ENCODE peak calls at places on chromosome 10, in eight cellular contexts. R is osteocyte, K is progenitor cell of endocrine pancreas, U is body of pancreas, X is cardiac muscle cell, Z is left ventricle myocardium inferior, E is AG04449, H is astrocyte of the spinal cord. T is an unnamed sample.

GRCh38 chr10:99658622-99659030 is 683 bp upstream of the ENTPD7 start:
- DNase-seq in U (peak), K (no peak), R (no peak), Z (peak), X (peak), H (peak), E (no peak), T (peak)

GRCh38 chr10:117968354-117969182 is 78.2 kb downstream of the RAB11FIP2 start:
- DNase-seq in Z (no peak), E (no peak), U (no peak), X (no peak), K (no peak), R (no peak), H (no peak), T (no peak)

GRCh38 chr10:69504576-69505250 is 53.4 kb downstream of the TSPAN15 start:
- DNase-seq in X (no peak), H (no peak), U (no peak), Z (no peak), E (no peak), R (peak), K (no peak), T (no peak)

GRCh38 chr10:53839437-53840039 is 961.5 kb downstream of the PCDH15 start:
- DNase-seq in H (peak), Z (no peak), U (no peak), X (peak), E (no peak), K (no peak), R (no peak), T (peak)

GRCh38 chr10:3887885-3888476 is 103.0 kb upstream of the KLF6 start:
- DNase-seq in E (peak), H (peak), K (no peak), Z (no peak), X (peak), R (no peak), U (peak), T (peak)

GRCh38 chr10:132292287-132292971 is 15.3 kb downstream of the STK32C start:
- DNase-seq in X (no peak), R (no peak), Z (peak), K (no peak), H (no peak), E (no peak), U (no peak), T (no peak)

GRCh38 chr10:112376578-112376855 is 2.6 kb downstream of the ACSL5 start:
- DNase-seq in X (no peak), E (no peak), U (no peak), H (no peak), Z (no peak), R (no peak), K (no peak), T (no peak)

GRCh38 chr10:130935051-130935450 is 376.5 kb downstream of the TCERG1L start:
- DNase-seq in Z (no peak), U (peak), H (no peak), K (no peak), R (no peak), X (no peak), E (no peak), T (no peak)

GRCh38 chr10:9501944-9502343 is 1447.5 kb downstream of the GATA3 start:
- DNase-seq in R (no peak), E (no peak), Z (no peak), U (no peak), K (no peak), H (no peak), X (no peak), T (no peak)

GRCh38 chr10:103661198-103661950 is 167.9 kb downstream of the NEURL1 start:
- DNase-seq in E (peak), R (peak), X (peak), Z (peak), U (peak), K (no peak), H (peak), T (peak)

GRCh38 chr10:48246501-48246900 is 28.0 kb downstream of the FRMPD2 start:
- DNase-seq in R (peak), E (no peak), H (no peak), X (no peak), U (no peak), Z (no peak), K (no peak), T (no peak)

GRCh38 chr10:33421789-33422188 is 87.3 kb upstream of the NRP1 start:
- DNase-seq in U (peak), R (no peak), Z (no peak), X (peak), K (no peak), E (peak), H (peak), T (peak)

GRCh38 chr10:79346012-79346340 is 1.3 kb upstream of the PPIF start:
- DNase-seq in X (no peak), E (no peak), U (no peak), K (no peak), Z (no peak), H (no peak), R (peak), T (no peak)

GRCh38 chr10:122263971-122264370 is 7.1 kb upstream of the BTBD16 start:
- DNase-seq in E (peak), K (no peak), Z (no peak), U (no peak), X (peak), R (no peak), H (peak), T (peak)

GRCh38 chr10:114492351-114493037 is 88.2 kb upstream of the AFAP1L2 start:
- DNase-seq in U (no peak), E (no peak), Z (no peak), X (peak), K (no peak), H (peak), R (no peak), T (no peak)

GRCh38 chr10:78805176-78805575 is 263.6 kb upstream of the ZMIZ1 start:
- DNase-seq in U (peak), X (peak), K (no peak), H (peak), E (peak), R (peak), Z (peak), T (peak)

GRCh38 chr10:32446701-32447406 is 914 bp downstream of the CCDC7 start:
- DNase-seq in K (no peak), H (peak), E (no peak), U (no peak), Z (no peak), R (no peak), X (peak), T (no peak)

GRCh38 chr10:13943735-13944398 is 357.1 kb downstream of the PRPF18 start:
- DNase-seq in K (no peak), E (no peak), R (no peak), U (peak), H (no peak), X (no peak), Z (no peak), T (no peak)

GRCh38 chr10:66746711-66747110 is 179.1 kb upstream of the LRRTM3 start:
- DNase-seq in H (no peak), U (no peak), R (no peak), E (no peak), X (no peak), Z (no peak), K (no peak), T (peak)

GRCh38 chr10:66747451-66747850 is 178.4 kb upstream of the LRRTM3 start:
- DNase-seq in H (peak), Z (no peak), U (no peak), E (peak), K (no peak), R (no peak), X (peak), T (peak)

GRCh38 chr10:66752714-66753113 is 173.1 kb upstream of the LRRTM3 start:
- DNase-seq in Z (no peak), H (peak), K (no peak), E (no peak), U (no peak), X (no peak), R (no peak), T (peak)

GRCh38 chr10:66746246-66746645 is 179.6 kb upstream of the LRRTM3 start:
- DNase-seq in E (no peak), K (no peak), X (peak), U (no peak), H (no peak), Z (no peak), R (no peak), T (no peak)

GRCh38 chr10:66748217-66748616 is 177.6 kb upstream of the LRRTM3 start:
- DNase-seq in Z (no peak), H (no peak), R (no peak), X (no peak), K (no peak), U (no peak), E (no peak), T (peak)
- TF ChIP-seq CTCF in Z (no peak), H (no peak), R (peak), X (no peak), K (no peak), U (no peak), E (no peak), T (peak)

GRCh38 chr10:25436431-25436830 is 261.6 kb downstream of the GPR158 start:
- DNase-seq in X (peak), U (no peak), E (no peak), H (no peak), K (no peak), Z (no peak), R (no peak), T (no peak)

GRCh38 chr10:25444266-25444665 is 269.5 kb downstream of the GPR158 start:
- DNase-seq in U (no peak), H (no peak), K (no peak), E (no peak), Z (no peak), R (no peak), X (no peak), T (no peak)

GRCh38 chr10:25441270-25441669 is 266.5 kb downstream of the GPR158 start:
- DNase-seq in U (no peak), H (no peak), E (no peak), Z (no peak), R (no peak), X (no peak), K (no peak), T (no peak)
- TF ChIP-seq CTCF in U (no peak), H (no peak), E (no peak), Z (no peak), R (no peak), X (no peak), K (no peak), T (no peak)

DNA sequence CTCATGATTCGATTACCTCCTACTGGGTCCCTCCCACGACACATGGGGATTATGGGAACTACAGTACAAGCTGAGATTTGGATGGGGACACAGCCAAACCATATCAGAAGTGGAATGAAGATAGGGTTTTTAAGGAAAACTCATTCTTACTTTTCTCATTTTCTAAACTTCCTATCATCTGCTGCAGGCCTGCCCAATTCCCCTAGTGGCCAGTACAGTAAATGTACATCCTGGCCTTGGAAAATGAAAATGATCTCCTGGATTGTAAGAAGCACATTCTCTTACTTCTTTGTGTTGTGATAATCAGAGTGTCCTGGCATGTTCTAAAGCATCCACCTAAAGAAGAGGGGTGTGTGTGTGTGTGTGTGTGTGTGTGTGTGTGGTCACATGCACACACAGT is 421.7 kb downstream of the LRMDA start:
- DNase-seq in U (no peak), H (no peak), X (peak), R (no peak), Z (no peak), K (no peak), E (no peak), T (no peak)
- TF ChIP-seq CTCF in U (no peak), H (peak), X (peak), R (peak), Z (peak), K (peak), E (peak), T (peak)

GRCh38 chr10:120828940-120829339 is 22.2 kb upstream of the WDR11 start:
- DNase-seq in U (no peak), H (no peak), X (no peak), E (no peak), K (no peak), Z (no peak), R (no peak), T (no peak)

GRCh38 chr10:120827251-120827875 is 23.8 kb upstream of the WDR11 start:
- DNase-seq in H (no peak), E (no peak), U (no peak), K (no peak), Z (no peak), X (no peak), R (no peak), T (no peak)

GRCh38 chr10:120823251-120823650 is 27.9 kb upstream of the WDR11 start:
- DNase-seq in E (peak), H (no peak), Z (no peak), R (no peak), K (no peak), U (no peak), X (no peak), T (no peak)

GRCh38 chr10:120825878-120826383 is 25.2 kb upstream of the WDR11 start:
- DNase-seq in R (no peak), E (no peak), X (no peak), H (no peak), Z (no peak), U (no peak), K (no peak), T (no peak)

DNA sequence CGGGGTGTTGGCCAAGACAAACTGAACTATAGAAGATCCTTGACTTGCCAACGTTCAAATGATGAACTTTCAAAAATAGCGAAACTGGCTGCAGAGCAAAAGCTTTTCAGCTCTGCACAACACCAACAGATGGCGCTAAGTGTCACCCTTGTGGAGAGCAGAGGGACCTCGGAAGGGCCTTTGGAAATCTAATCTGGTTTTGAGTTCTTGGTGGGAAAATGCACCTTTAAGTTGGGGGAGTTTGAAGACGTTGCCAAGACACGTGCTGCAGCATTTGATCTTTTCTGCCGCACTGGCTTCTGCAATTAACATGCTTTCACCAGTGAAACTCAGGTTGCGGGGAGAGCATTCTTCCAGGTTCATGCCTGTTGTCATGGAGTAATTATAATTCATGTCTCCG is 26.3 kb upstream of the WDR11 start:
- DNase-seq in K (no peak), Z (no peak), R (no peak), U (peak), X (peak), E (no peak), H (peak), T (no peak)
- TF ChIP-seq CTCF in K (peak), Z (peak), R (no peak), U (peak), X (peak), E (peak), H (peak), T (peak)

DNA sequence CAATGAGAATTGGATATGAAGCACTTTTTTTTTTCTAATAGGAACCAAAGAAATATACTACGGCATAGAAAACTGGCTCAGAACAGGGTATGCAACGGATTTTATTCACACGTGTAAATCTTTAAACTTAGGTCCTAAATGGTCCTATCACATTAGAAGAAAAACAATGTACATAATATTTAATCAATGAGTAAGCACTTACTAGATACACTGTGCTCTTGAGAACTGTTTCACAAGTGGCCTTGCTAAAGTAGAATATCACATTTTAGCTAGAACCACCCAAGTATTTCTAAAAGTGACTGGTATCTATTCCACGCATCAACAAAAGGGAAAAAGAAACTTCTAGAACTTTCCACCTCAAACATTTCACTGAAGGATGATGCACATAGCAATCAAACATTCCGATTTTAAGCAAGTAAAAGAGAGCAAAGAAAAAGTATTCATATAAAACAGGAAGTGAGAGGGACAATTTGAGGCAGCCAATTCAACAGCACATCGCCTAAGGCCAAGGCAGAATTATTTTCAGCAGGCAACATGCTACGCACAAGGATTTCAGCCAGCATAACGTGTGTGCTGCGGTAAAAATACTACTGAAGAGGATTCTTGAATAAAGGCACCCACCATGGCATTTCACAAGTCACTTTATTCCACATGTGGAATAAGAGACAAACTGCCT is 55.8 kb downstream of the PARD3 start:
- DNase-seq in U (no peak), Z (no peak), K (no peak), E (no peak), X (no peak), H (no peak), R (no peak), T (peak)
- TF ChIP-seq CTCF in U (no peak), Z (no peak), K (no peak), E (no peak), X (no peak), H (no peak), R (no peak), T (no peak)

GRCh38 chr10:110171032-110171431 is 36.4 kb upstream of the MXI1 start:
- DNase-seq in R (peak), Z (no peak), H (no peak), U (no peak), X (no peak), E (no peak), K (no peak), T (peak)
- TF ChIP-seq CTCF in R (no peak), Z (no peak), H (no peak), U (no peak), X (no peak), E (no peak), K (no peak), T (no peak)

DNA sequence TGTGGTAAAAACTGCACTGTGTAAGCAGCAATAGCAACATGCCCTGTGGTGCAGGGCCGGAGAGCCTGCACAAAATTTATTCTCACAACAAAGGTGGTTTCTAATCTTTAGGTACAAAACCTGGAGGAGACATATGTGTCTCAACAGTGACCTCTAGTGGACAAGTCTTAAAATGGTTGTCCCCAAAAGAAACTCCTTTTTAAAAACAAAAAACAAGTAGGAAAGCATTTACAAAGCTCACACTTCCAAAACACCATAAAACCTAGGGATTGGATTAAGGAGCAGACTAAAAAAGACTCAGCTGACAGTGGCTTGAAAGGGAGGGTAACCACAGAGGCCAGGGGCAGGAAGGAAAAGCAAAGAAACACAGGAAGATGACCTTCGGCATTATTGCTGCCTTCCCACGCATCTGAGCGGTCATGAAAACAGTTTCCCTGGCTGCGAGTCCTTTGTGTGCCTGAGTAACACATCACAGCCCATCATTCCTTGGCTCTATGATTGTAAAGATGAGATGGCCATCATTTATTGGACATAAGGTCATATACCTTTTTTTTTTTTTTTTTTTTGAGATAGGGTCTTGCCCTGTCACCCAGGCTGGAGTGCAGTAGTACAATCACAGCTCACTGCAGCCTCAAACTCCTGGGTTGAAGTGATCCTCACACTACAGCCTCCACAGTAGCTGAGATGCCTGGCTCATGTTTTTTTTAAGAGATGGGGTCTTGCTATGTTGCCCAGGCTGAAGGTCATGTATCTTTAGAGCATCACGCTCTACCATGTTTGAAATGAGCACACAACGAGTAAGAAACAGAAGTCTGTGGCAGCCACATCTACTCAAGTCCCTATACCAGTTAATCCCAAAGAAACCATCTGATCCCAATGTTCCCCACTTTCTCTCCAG is 39.5 kb downstream of the RSU1 start:
- DNase-seq in U (no peak), E (no peak), R (peak), X (peak), Z (no peak), K (no peak), H (peak), T (peak)
- TF ChIP-seq CTCF in U (peak), E (peak), R (peak), X (peak), Z (peak), K (peak), H (peak), T (peak)

DNA sequence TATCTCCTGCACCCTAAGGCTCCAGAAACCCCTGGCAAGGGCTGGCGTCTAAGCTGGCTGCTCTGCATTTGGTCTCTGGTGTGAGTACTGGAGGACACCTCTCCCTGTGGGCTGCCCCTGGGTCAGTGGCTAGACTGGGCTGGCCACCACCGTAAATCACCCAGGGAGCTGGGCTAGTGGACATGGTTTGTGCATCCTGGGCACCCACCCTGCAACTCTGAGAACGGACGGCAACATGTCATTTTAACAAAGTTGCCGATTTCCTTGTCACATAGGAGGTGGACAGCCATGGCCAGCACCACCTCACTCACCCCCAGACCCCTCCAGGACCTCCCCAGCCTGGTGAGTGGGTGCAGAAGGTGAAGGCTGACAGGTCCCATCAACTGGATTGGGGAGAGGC is 26.8 kb upstream of the PCBD1 start:
- DNase-seq in E (no peak), U (no peak), Z (peak), X (no peak), H (no peak), R (no peak), K (no peak), T (no peak)
- TF ChIP-seq CTCF in E (no peak), U (no peak), Z (no peak), X (no peak), H (no peak), R (no peak), K (no peak), T (no peak)

DNA sequence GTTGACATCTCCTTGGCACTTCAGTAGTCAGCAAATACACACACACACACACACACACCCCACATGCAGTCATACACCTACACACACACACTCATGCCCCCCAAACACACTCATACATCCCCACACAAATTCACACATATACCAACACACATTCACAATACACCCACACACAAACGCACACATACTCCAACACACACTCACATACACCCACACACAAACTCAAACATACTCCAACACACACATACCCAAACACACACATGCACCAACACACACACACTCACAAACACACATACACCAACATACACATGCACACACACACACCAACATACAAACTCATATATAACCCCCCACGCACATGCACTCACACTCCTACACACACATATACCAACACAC is 31.4 kb upstream of the CHST15 start:
- DNase-seq in Z (no peak), H (no peak), R (no peak), K (no peak), U (no peak), E (no peak), X (no peak), T (no peak)
- TF ChIP-seq CTCF in Z (no peak), H (no peak), R (no peak), K (no peak), U (no peak), E (no peak), X (no peak), T (no peak)

T was measured in mammary epithelial cell.